ENCODE peak calls at places on chromosomes 13 and 19, in eight cellular contexts. One of them, this sample, is unnamed.
A peak's percentile ranks its signal among the peaks of the same experiment; 100 is the strongest.

GRCh38 chr13:39347926-39348901 is 254.8 kb downstream of the LHFPL6 start:
- DNase-seq in astrocyte of the cerebellum: peak; percentile 29
- DNase-seq in stimulated activated CD8-positive, alpha-beta memory T cell treated with anti-CD3 and anti-CD28 coated beads, Interleukin-12 subunit alpha, Interleukin-12 subunit beta, amount 100 ng/mL, for 4 hours: no peak
- DNase-seq in epithelial cell of esophagus: no peak
- DNase-seq in hippocampal formation: peak; percentile 24
- DNase-seq in activated CD4-positive, alpha-beta T cell treated with anti-CD3 and anti-CD28 coated beads, Interleukin-2, amount 50 U/mL, for 48 hours: no peak
- DNase-seq in heart left ventricle: peak; percentile 85
- DNase-seq in activated T-cell treated with anti-CD3 and anti-CD28 coated beads for 1 hour: no peak
- DNase-seq in this sample: no peak

GRCh38 chr13:20667857-20668256 is 35.6 kb upstream of the IL17D start:
- DNase-seq in astrocyte of the cerebellum: no peak
- DNase-seq in stimulated activated CD8-positive, alpha-beta memory T cell treated with anti-CD3 and anti-CD28 coated beads, Interleukin-12 subunit alpha, Interleukin-12 subunit beta, amount 100 ng/mL, for 4 hours: no peak
- DNase-seq in epithelial cell of esophagus: no peak
- DNase-seq in hippocampal formation: no peak
- DNase-seq in activated CD4-positive, alpha-beta T cell treated with anti-CD3 and anti-CD28 coated beads, Interleukin-2, amount 50 U/mL, for 48 hours: no peak
- DNase-seq in heart left ventricle: no peak
- DNase-seq in activated T-cell treated with anti-CD3 and anti-CD28 coated beads for 1 hour: no peak
- DNase-seq in this sample: no peak

GRCh38 chr13:113611996-113612395 is 27.4 kb downstream of the TFDP1 start:
- DNase-seq in astrocyte of the cerebellum: no peak
- DNase-seq in stimulated activated CD8-positive, alpha-beta memory T cell treated with anti-CD3 and anti-CD28 coated beads, Interleukin-12 subunit alpha, Interleukin-12 subunit beta, amount 100 ng/mL, for 4 hours: no peak
- DNase-seq in epithelial cell of esophagus: no peak
- DNase-seq in hippocampal formation: no peak
- DNase-seq in activated CD4-positive, alpha-beta T cell treated with anti-CD3 and anti-CD28 coated beads, Interleukin-2, amount 50 U/mL, for 48 hours: no peak
- DNase-seq in heart left ventricle: no peak
- DNase-seq in activated T-cell treated with anti-CD3 and anti-CD28 coated beads for 1 hour: no peak
- DNase-seq in this sample: no peak

GRCh38 chr13:111187879-111188643 is 73.0 kb downstream of the ARHGEF7 start:
- DNase-seq in astrocyte of the cerebellum: no peak
- DNase-seq in stimulated activated CD8-positive, alpha-beta memory T cell treated with anti-CD3 and anti-CD28 coated beads, Interleukin-12 subunit alpha, Interleukin-12 subunit beta, amount 100 ng/mL, for 4 hours: no peak
- DNase-seq in epithelial cell of esophagus: peak; percentile 88
- DNase-seq in hippocampal formation: no peak
- DNase-seq in activated CD4-positive, alpha-beta T cell treated with anti-CD3 and anti-CD28 coated beads, Interleukin-2, amount 50 U/mL, for 48 hours: no peak
- DNase-seq in heart left ventricle: peak; percentile 47
- DNase-seq in activated T-cell treated with anti-CD3 and anti-CD28 coated beads for 1 hour: no peak
- DNase-seq in this sample: no peak

GRCh38 chr19:5243878-5244277 is 96.7 kb downstream of the PTPRS start:
- DNase-seq in astrocyte of the cerebellum: no peak
- DNase-seq in stimulated activated CD8-positive, alpha-beta memory T cell treated with anti-CD3 and anti-CD28 coated beads, Interleukin-12 subunit alpha, Interleukin-12 subunit beta, amount 100 ng/mL, for 4 hours: no peak
- DNase-seq in epithelial cell of esophagus: no peak
- DNase-seq in hippocampal formation: no peak
- DNase-seq in activated CD4-positive, alpha-beta T cell treated with anti-CD3 and anti-CD28 coated beads, Interleukin-2, amount 50 U/mL, for 48 hours: no peak
- DNase-seq in heart left ventricle: no peak
- DNase-seq in activated T-cell treated with anti-CD3 and anti-CD28 coated beads for 1 hour: no peak
- DNase-seq in this sample: no peak

GRCh38 chr19:4406626-4407025 is 4.2 kb downstream of the CHAF1A start:
- DNase-seq in astrocyte of the cerebellum: no peak
- DNase-seq in stimulated activated CD8-positive, alpha-beta memory T cell treated with anti-CD3 and anti-CD28 coated beads, Interleukin-12 subunit alpha, Interleukin-12 subunit beta, amount 100 ng/mL, for 4 hours: no peak
- DNase-seq in epithelial cell of esophagus: no peak
- DNase-seq in hippocampal formation: no peak
- DNase-seq in activated CD4-positive, alpha-beta T cell treated with anti-CD3 and anti-CD28 coated beads, Interleukin-2, amount 50 U/mL, for 48 hours: no peak
- DNase-seq in heart left ventricle: no peak
- DNase-seq in activated T-cell treated with anti-CD3 and anti-CD28 coated beads for 1 hour: no peak
- DNase-seq in this sample: no peak

GRCh38 chr19:49398931-49399330 is 10.9 kb downstream of the KASH5 start:
- DNase-seq in astrocyte of the cerebellum: no peak
- DNase-seq in stimulated activated CD8-positive, alpha-beta memory T cell treated with anti-CD3 and anti-CD28 coated beads, Interleukin-12 subunit alpha, Interleukin-12 subunit beta, amount 100 ng/mL, for 4 hours: no peak
- DNase-seq in epithelial cell of esophagus: no peak
- DNase-seq in hippocampal formation: no peak
- DNase-seq in activated CD4-positive, alpha-beta T cell treated with anti-CD3 and anti-CD28 coated beads, Interleukin-2, amount 50 U/mL, for 48 hours: no peak
- DNase-seq in heart left ventricle: no peak
- DNase-seq in activated T-cell treated with anti-CD3 and anti-CD28 coated beads for 1 hour: no peak
- DNase-seq in this sample: no peak

GRCh38 chr13:76723551-76724232 is 162.5 kb downstream of the KCTD12 start:
- DNase-seq in astrocyte of the cerebellum: peak; percentile 75
- DNase-seq in stimulated activated CD8-positive, alpha-beta memory T cell treated with anti-CD3 and anti-CD28 coated beads, Interleukin-12 subunit alpha, Interleukin-12 subunit beta, amount 100 ng/mL, for 4 hours: no peak
- DNase-seq in epithelial cell of esophagus: peak; percentile 54
- DNase-seq in hippocampal formation: peak; percentile 26
- DNase-seq in activated CD4-positive, alpha-beta T cell treated with anti-CD3 and anti-CD28 coated beads, Interleukin-2, amount 50 U/mL, for 48 hours: no peak
- DNase-seq in heart left ventricle: peak; percentile 33
- DNase-seq in activated T-cell treated with anti-CD3 and anti-CD28 coated beads for 1 hour: no peak
- DNase-seq in this sample: no peak

GRCh38 chr13:91359071-91359470 is 11.6 kb downstream of the MIR17HG start:
- DNase-seq in astrocyte of the cerebellum: no peak
- DNase-seq in stimulated activated CD8-positive, alpha-beta memory T cell treated with anti-CD3 and anti-CD28 coated beads, Interleukin-12 subunit alpha, Interleukin-12 subunit beta, amount 100 ng/mL, for 4 hours: no peak
- DNase-seq in epithelial cell of esophagus: no peak
- DNase-seq in hippocampal formation: no peak
- DNase-seq in activated CD4-positive, alpha-beta T cell treated with anti-CD3 and anti-CD28 coated beads, Interleukin-2, amount 50 U/mL, for 48 hours: no peak
- DNase-seq in heart left ventricle: no peak
- DNase-seq in activated T-cell treated with anti-CD3 and anti-CD28 coated beads for 1 hour: no peak
- DNase-seq in this sample: no peak

GRCh38 chr19:45191324-45191845 is 12.8 kb downstream of the BLOC1S3 start:
- DNase-seq in astrocyte of the cerebellum: no peak
- DNase-seq in stimulated activated CD8-positive, alpha-beta memory T cell treated with anti-CD3 and anti-CD28 coated beads, Interleukin-12 subunit alpha, Interleukin-12 subunit beta, amount 100 ng/mL, for 4 hours: no peak
- DNase-seq in epithelial cell of esophagus: peak; percentile 93
- DNase-seq in hippocampal formation: no peak
- DNase-seq in activated CD4-positive, alpha-beta T cell treated with anti-CD3 and anti-CD28 coated beads, Interleukin-2, amount 50 U/mL, for 48 hours: no peak
- DNase-seq in heart left ventricle: no peak
- DNase-seq in activated T-cell treated with anti-CD3 and anti-CD28 coated beads for 1 hour: no peak
- DNase-seq in this sample: no peak

GRCh38 chr13:31835932-31836331 is 96.6 kb downstream of the RXFP2 start:
- DNase-seq in astrocyte of the cerebellum: peak; percentile 26
- DNase-seq in stimulated activated CD8-positive, alpha-beta memory T cell treated with anti-CD3 and anti-CD28 coated beads, Interleukin-12 subunit alpha, Interleukin-12 subunit beta, amount 100 ng/mL, for 4 hours: no peak
- DNase-seq in epithelial cell of esophagus: peak; percentile 62
- DNase-seq in hippocampal formation: no peak
- DNase-seq in activated CD4-positive, alpha-beta T cell treated with anti-CD3 and anti-CD28 coated beads, Interleukin-2, amount 50 U/mL, for 48 hours: no peak
- DNase-seq in heart left ventricle: no peak
- DNase-seq in activated T-cell treated with anti-CD3 and anti-CD28 coated beads for 1 hour: no peak
- DNase-seq in this sample: no peak

GRCh38 chr19:3480383-3481091 is at the start of gene SMIM24:
- DNase-seq in astrocyte of the cerebellum: no peak
- DNase-seq in stimulated activated CD8-positive, alpha-beta memory T cell treated with anti-CD3 and anti-CD28 coated beads, Interleukin-12 subunit alpha, Interleukin-12 subunit beta, amount 100 ng/mL, for 4 hours: no peak
- DNase-seq in epithelial cell of esophagus: no peak
- DNase-seq in hippocampal formation: no peak
- DNase-seq in activated CD4-positive, alpha-beta T cell treated with anti-CD3 and anti-CD28 coated beads, Interleukin-2, amount 50 U/mL, for 48 hours: no peak
- DNase-seq in heart left ventricle: no peak
- DNase-seq in activated T-cell treated with anti-CD3 and anti-CD28 coated beads for 1 hour: no peak
- DNase-seq in this sample: no peak

GRCh38 chr19:29533578-29534544 is 8.1 kb downstream of the VSTM2B start:
- DNase-seq in astrocyte of the cerebellum: no peak
- DNase-seq in stimulated activated CD8-positive, alpha-beta memory T cell treated with anti-CD3 and anti-CD28 coated beads, Interleukin-12 subunit alpha, Interleukin-12 subunit beta, amount 100 ng/mL, for 4 hours: no peak
- DNase-seq in epithelial cell of esophagus: no peak
- DNase-seq in hippocampal formation: no peak
- DNase-seq in activated CD4-positive, alpha-beta T cell treated with anti-CD3 and anti-CD28 coated beads, Interleukin-2, amount 50 U/mL, for 48 hours: no peak
- DNase-seq in heart left ventricle: no peak
- DNase-seq in activated T-cell treated with anti-CD3 and anti-CD28 coated beads for 1 hour: no peak
- DNase-seq in this sample: no peak

GRCh38 chr13:22064854-22065646 is 394.2 kb downstream of the FGF9 start:
- DNase-seq in astrocyte of the cerebellum: no peak
- DNase-seq in stimulated activated CD8-positive, alpha-beta memory T cell treated with anti-CD3 and anti-CD28 coated beads, Interleukin-12 subunit alpha, Interleukin-12 subunit beta, amount 100 ng/mL, for 4 hours: no peak
- DNase-seq in epithelial cell of esophagus: no peak
- DNase-seq in hippocampal formation: no peak
- DNase-seq in activated CD4-positive, alpha-beta T cell treated with anti-CD3 and anti-CD28 coated beads, Interleukin-2, amount 50 U/mL, for 48 hours: no peak
- DNase-seq in heart left ventricle: no peak
- DNase-seq in activated T-cell treated with anti-CD3 and anti-CD28 coated beads for 1 hour: no peak
- DNase-seq in this sample: no peak

GRCh38 chr13:111065698-111066097 is 49.4 kb upstream of the ARHGEF7 start:
- DNase-seq in astrocyte of the cerebellum: no peak
- DNase-seq in stimulated activated CD8-positive, alpha-beta memory T cell treated with anti-CD3 and anti-CD28 coated beads, Interleukin-12 subunit alpha, Interleukin-12 subunit beta, amount 100 ng/mL, for 4 hours: no peak
- DNase-seq in epithelial cell of esophagus: no peak
- DNase-seq in hippocampal formation: no peak
- DNase-seq in activated CD4-positive, alpha-beta T cell treated with anti-CD3 and anti-CD28 coated beads, Interleukin-2, amount 50 U/mL, for 48 hours: no peak
- DNase-seq in heart left ventricle: no peak
- DNase-seq in activated T-cell treated with anti-CD3 and anti-CD28 coated beads for 1 hour: no peak
- DNase-seq in this sample: no peak

GRCh38 chr13:64540468-64540867 is 2689.7 kb downstream of the PCDH9 start:
- DNase-seq in astrocyte of the cerebellum: no peak
- DNase-seq in stimulated activated CD8-positive, alpha-beta memory T cell treated with anti-CD3 and anti-CD28 coated beads, Interleukin-12 subunit alpha, Interleukin-12 subunit beta, amount 100 ng/mL, for 4 hours: no peak
- DNase-seq in epithelial cell of esophagus: peak; percentile 21
- DNase-seq in hippocampal formation: no peak
- DNase-seq in activated CD4-positive, alpha-beta T cell treated with anti-CD3 and anti-CD28 coated beads, Interleukin-2, amount 50 U/mL, for 48 hours: no peak
- DNase-seq in heart left ventricle: no peak
- DNase-seq in activated T-cell treated with anti-CD3 and anti-CD28 coated beads for 1 hour: no peak
- DNase-seq in this sample: no peak

GRCh38 chr19:3543150-3544053 is 4.4 kb downstream of the TEKTIP1 start:
- DNase-seq in astrocyte of the cerebellum: no peak
- DNase-seq in stimulated activated CD8-positive, alpha-beta memory T cell treated with anti-CD3 and anti-CD28 coated beads, Interleukin-12 subunit alpha, Interleukin-12 subunit beta, amount 100 ng/mL, for 4 hours: no peak
- DNase-seq in epithelial cell of esophagus: no peak
- DNase-seq in hippocampal formation: peak; percentile 66
- DNase-seq in activated CD4-positive, alpha-beta T cell treated with anti-CD3 and anti-CD28 coated beads, Interleukin-2, amount 50 U/mL, for 48 hours: no peak
- DNase-seq in heart left ventricle: peak; percentile 67
- DNase-seq in activated T-cell treated with anti-CD3 and anti-CD28 coated beads for 1 hour: no peak
- DNase-seq in this sample: no peak

GRCh38 chr19:16678498-16678897 is 17.6 kb downstream of the TMEM38A start:
- DNase-seq in astrocyte of the cerebellum: no peak
- DNase-seq in stimulated activated CD8-positive, alpha-beta memory T cell treated with anti-CD3 and anti-CD28 coated beads, Interleukin-12 subunit alpha, Interleukin-12 subunit beta, amount 100 ng/mL, for 4 hours: no peak
- DNase-seq in epithelial cell of esophagus: peak; percentile 47
- DNase-seq in hippocampal formation: no peak
- DNase-seq in activated CD4-positive, alpha-beta T cell treated with anti-CD3 and anti-CD28 coated beads, Interleukin-2, amount 50 U/mL, for 48 hours: no peak
- DNase-seq in heart left ventricle: no peak
- DNase-seq in activated T-cell treated with anti-CD3 and anti-CD28 coated beads for 1 hour: no peak
- DNase-seq in this sample: no peak

GRCh38 chr19:44809856-44810554 is 1.1 kb downstream of the BCAM start:
- DNase-seq in astrocyte of the cerebellum: no peak
- DNase-seq in stimulated activated CD8-positive, alpha-beta memory T cell treated with anti-CD3 and anti-CD28 coated beads, Interleukin-12 subunit alpha, Interleukin-12 subunit beta, amount 100 ng/mL, for 4 hours: no peak
- DNase-seq in epithelial cell of esophagus: peak; percentile 33
- DNase-seq in hippocampal formation: no peak
- DNase-seq in activated CD4-positive, alpha-beta T cell treated with anti-CD3 and anti-CD28 coated beads, Interleukin-2, amount 50 U/mL, for 48 hours: no peak
- DNase-seq in heart left ventricle: no peak
- DNase-seq in activated T-cell treated with anti-CD3 and anti-CD28 coated beads for 1 hour: no peak
- DNase-seq in this sample: no peak

GRCh38 chr13:78228211-78228610 is 309.6 kb upstream of the EDNRB start:
- DNase-seq in astrocyte of the cerebellum: peak; percentile 20
- DNase-seq in stimulated activated CD8-positive, alpha-beta memory T cell treated with anti-CD3 and anti-CD28 coated beads, Interleukin-12 subunit alpha, Interleukin-12 subunit beta, amount 100 ng/mL, for 4 hours: no peak
- DNase-seq in epithelial cell of esophagus: no peak
- DNase-seq in hippocampal formation: no peak
- DNase-seq in activated CD4-positive, alpha-beta T cell treated with anti-CD3 and anti-CD28 coated beads, Interleukin-2, amount 50 U/mL, for 48 hours: no peak
- DNase-seq in heart left ventricle: no peak
- DNase-seq in activated T-cell treated with anti-CD3 and anti-CD28 coated beads for 1 hour: no peak
- DNase-seq in this sample: no peak

GRCh38 chr13:111216166-111216960 is 101.3 kb downstream of the ARHGEF7 start:
- DNase-seq in astrocyte of the cerebellum: peak; percentile 19
- DNase-seq in stimulated activated CD8-positive, alpha-beta memory T cell treated with anti-CD3 and anti-CD28 coated beads, Interleukin-12 subunit alpha, Interleukin-12 subunit beta, amount 100 ng/mL, for 4 hours: peak; percentile 15
- DNase-seq in epithelial cell of esophagus: peak; percentile 50
- DNase-seq in hippocampal formation: no peak
- DNase-seq in activated CD4-positive, alpha-beta T cell treated with anti-CD3 and anti-CD28 coated beads, Interleukin-2, amount 50 U/mL, for 48 hours: peak; percentile 48
- DNase-seq in heart left ventricle: peak; percentile 37
- DNase-seq in activated T-cell treated with anti-CD3 and anti-CD28 coated beads for 1 hour: peak; percentile 30
- DNase-seq in this sample: no peak

GRCh38 chr13:40589285-40590109 is 76.9 kb downstream of the FOXO1 start:
- DNase-seq in astrocyte of the cerebellum: peak; percentile 34
- DNase-seq in stimulated activated CD8-positive, alpha-beta memory T cell treated with anti-CD3 and anti-CD28 coated beads, Interleukin-12 subunit alpha, Interleukin-12 subunit beta, amount 100 ng/mL, for 4 hours: no peak
- DNase-seq in epithelial cell of esophagus: peak; percentile 92
- DNase-seq in hippocampal formation: peak; percentile 19
- DNase-seq in activated CD4-positive, alpha-beta T cell treated with anti-CD3 and anti-CD28 coated beads, Interleukin-2, amount 50 U/mL, for 48 hours: no peak
- DNase-seq in heart left ventricle: peak; percentile 58
- DNase-seq in activated T-cell treated with anti-CD3 and anti-CD28 coated beads for 1 hour: no peak
- DNase-seq in this sample: no peak

GRCh38 chr13:41025518-41025917 is 6.4 kb upstream of the ELF1 start:
- DNase-seq in astrocyte of the cerebellum: no peak
- DNase-seq in stimulated activated CD8-positive, alpha-beta memory T cell treated with anti-CD3 and anti-CD28 coated beads, Interleukin-12 subunit alpha, Interleukin-12 subunit beta, amount 100 ng/mL, for 4 hours: no peak
- DNase-seq in epithelial cell of esophagus: no peak
- DNase-seq in hippocampal formation: no peak
- DNase-seq in activated CD4-positive, alpha-beta T cell treated with anti-CD3 and anti-CD28 coated beads, Interleukin-2, amount 50 U/mL, for 48 hours: no peak
- DNase-seq in heart left ventricle: no peak
- DNase-seq in activated T-cell treated with anti-CD3 and anti-CD28 coated beads for 1 hour: no peak
- DNase-seq in this sample: no peak

GRCh38 chr19:12606796-12607195 is 3.8 kb downstream of the ZNF490 start:
- DNase-seq in astrocyte of the cerebellum: no peak
- DNase-seq in stimulated activated CD8-positive, alpha-beta memory T cell treated with anti-CD3 and anti-CD28 coated beads, Interleukin-12 subunit alpha, Interleukin-12 subunit beta, amount 100 ng/mL, for 4 hours: no peak
- DNase-seq in epithelial cell of esophagus: peak; percentile 59
- DNase-seq in hippocampal formation: no peak
- DNase-seq in activated CD4-positive, alpha-beta T cell treated with anti-CD3 and anti-CD28 coated beads, Interleukin-2, amount 50 U/mL, for 48 hours: no peak
- DNase-seq in heart left ventricle: no peak
- DNase-seq in activated T-cell treated with anti-CD3 and anti-CD28 coated beads for 1 hour: no peak
- DNase-seq in this sample: no peak